ENCODE peak calls at places on chromosome 12, in ten cellular contexts. B, X, P, J, D, A, M, C, Y and T are unnamed samples.

GRCh38 chr12:8572507-8572906 is 31.8 kb upstream of the CLEC4E start:
- DNase-seq in B (no peak), X (no peak), P (no peak), J (no peak), D (no peak), A (no peak), M (no peak), C (no peak), Y (no peak), T (no peak)

GRCh38 chr12:49893753-49894752 is 9.6 kb downstream of the FAIM2 start:
- DNase-seq in B (peak), X (peak), P (no peak), J (no peak), D (no peak), A (no peak), M (no peak), C (no peak), Y (peak), T (peak)

GRCh38 chr12:15186593-15186992 is 34.6 kb downstream of the RERG start:
- DNase-seq in B (no peak), X (no peak), P (no peak), J (no peak), D (no peak), A (no peak), M (no peak), C (no peak), Y (peak), T (no peak)

GRCh38 chr12:122437656-122438121 is 15.2 kb upstream of the CLIP1 start:
- DNase-seq in B (peak), X (peak), P (no peak), J (no peak), D (no peak), A (peak), M (no peak), C (no peak), Y (peak), T (no peak)

GRCh38 chr12:5013206-5013830 is 30.4 kb upstream of the KCNA5 start:
- DNase-seq in B (peak), X (no peak), P (no peak), J (no peak), D (no peak), A (peak), M (no peak), C (no peak), Y (no peak), T (no peak)

GRCh38 chr12:52337054-52337453 is 15.9 kb upstream of the KRT83 start:
- DNase-seq in B (no peak), X (peak), P (no peak), J (no peak), D (no peak), A (no peak), M (no peak), C (no peak), Y (no peak), T (no peak)

GRCh38 chr12:68334136-68334535 is 2.0 kb upstream of the MDM1 start:
- DNase-seq in B (no peak), X (peak), P (peak), J (no peak), D (no peak), A (peak), M (peak), C (no peak), Y (no peak), T (peak)

GRCh38 chr12:2239376-2240010 is 186.7 kb downstream of the CACNA1C start:
- DNase-seq in B (no peak), X (no peak), P (no peak), J (no peak), D (no peak), A (no peak), M (no peak), C (no peak), Y (no peak), T (no peak)